ENCODE peak calls at places on chromosomes 13 and 19, in five cellular contexts. U is NCI-H1694; A is stimulated activated CD4-positive, alpha-beta T cell treated with anti-CD3 and anti-CD28 coated beads, Interleukin-2, amount 100 ng/mL, for 48 hours; E is pancreas; G is C1 segment of cervical spinal cord. Q is an unnamed sample.

GRCh38 chr19:18470153-18470552 is 32.2 kb upstream of the ISYNA1 start:
- DNase-seq in U (no peak), A (no peak), E (no peak), G (peak), Q (no peak)

GRCh38 chr19:29645911-29646310 is 19.4 kb upstream of the PLEKHF1 start:
- DNase-seq in U (no peak), A (no peak), E (no peak), G (no peak), Q (no peak)

GRCh38 chr19:10520652-10521318 is 3.5 kb upstream of the S1PR5 start:
- DNase-seq in U (no peak), A (no peak), E (peak), G (no peak), Q (no peak)

GRCh38 chr13:50798923-50799322 is 44.6 kb downstream of the DLEU7 start:
- DNase-seq in U (no peak), A (no peak), E (no peak), G (no peak), Q (no peak)

GRCh38 chr13:46359731-46360130 is 27.3 kb downstream of the RUBCNL start:
- DNase-seq in U (no peak), A (no peak), E (no peak), G (no peak), Q (no peak)

GRCh38 chr19:5321851-5322681 is 18.5 kb downstream of the PTPRS start:
- DNase-seq in U (no peak), A (peak), E (no peak), G (no peak), Q (no peak)

GRCh38 chr13:27968316-27969072 is 621 bp downstream of the CDX2 start:
- DNase-seq in U (no peak), A (no peak), E (peak), G (no peak), Q (no peak)

GRCh38 chr19:3179739-3180293 is 1.2 kb downstream of the S1PR4 start:
- DNase-seq in U (no peak), A (no peak), E (no peak), G (no peak), Q (no peak)

GRCh38 chr19:35519291-35519690 is 5.8 kb upstream of the DMKN start:
- DNase-seq in U (no peak), A (no peak), E (no peak), G (no peak), Q (no peak)

GRCh38 chr13:50529154-50529882 is 314.2 kb downstream of the DLEU7 start:
- DNase-seq in U (peak), A (no peak), E (peak), G (peak), Q (no peak)

GRCh38 chr13:32042567-32042966 is 11.0 kb downstream of the FRY start:
- DNase-seq in U (no peak), A (no peak), E (no peak), G (no peak), Q (no peak)

GRCh38 chr13:109787135-109787954 is 962 bp upstream of the IRS2 start:
- DNase-seq in U (no peak), A (peak), E (no peak), G (peak), Q (no peak)

GRCh38 chr13:72221276-72221962 is 354.4 kb upstream of the DACH1 start:
- DNase-seq in U (no peak), A (no peak), E (peak), G (no peak), Q (no peak)

GRCh38 chr13:113736258-113736731 is 22.7 kb upstream of the TMEM255B start:
- DNase-seq in U (no peak), A (no peak), E (no peak), G (no peak), Q (no peak)

GRCh38 chr13:48559638-48560320 is 26.9 kb upstream of the RCBTB2 start:
- DNase-seq in U (no peak), A (no peak), E (no peak), G (no peak), Q (no peak)

GRCh38 chr13:80168089-80168850 is 172.7 kb downstream of the SPRY2 start:
- DNase-seq in U (no peak), A (no peak), E (no peak), G (no peak), Q (no peak)

GRCh38 chr13:109789262-109789661 is 2.9 kb upstream of the IRS2 start:
- DNase-seq in U (peak), A (no peak), E (no peak), G (peak), Q (no peak)

GRCh38 chr19:42285546-42285945 is 16.4 kb upstream of the PRR19 start:
- DNase-seq in U (no peak), A (no peak), E (no peak), G (peak), Q (no peak)

GRCh38 chr13:35789335-35790166 is 313.1 kb upstream of the MAB21L1 start:
- DNase-seq in U (peak), A (no peak), E (no peak), G (no peak), Q (no peak)

GRCh38 chr19:43469160-43469480 is 3.7 kb upstream of the LYPD3 start:
- DNase-seq in U (no peak), A (no peak), E (no peak), G (no peak), Q (no peak)

GRCh38 chr19:38685666-38686529 is 38.4 kb downstream of the ACTN4 start:
- DNase-seq in U (peak), A (no peak), E (no peak), G (no peak), Q (peak)

GRCh38 chr13:44132710-44133109 is 240.9 kb upstream of the SERP2 start:
- DNase-seq in U (no peak), A (no peak), E (peak), G (peak), Q (no peak)